ENCODE peak calls at places on chromosomes 13 and 19, in nine cellular contexts. G is CD8-positive, alpha-beta T cell; U is brain microvascular endothelial cell; D is endodermal cell; J is HFF-Myc; O is ovary; K is breast epithelium; A is lung; E is AG04450. C is an unnamed sample.

GRCh38 chr19:47221890-47222289 is 9.1 kb downstream of the BBC3 start:
- DNase-seq in D (no peak), E (no peak), K (no peak), J (no peak), G (no peak), O (no peak), A (no peak), U (no peak), C (no peak)

GRCh38 chr13:59247166-59247565 is 916.6 kb downstream of the DIAPH3 start:
- DNase-seq in A (no peak), D (no peak), U (no peak), O (no peak), J (no peak), K (no peak), G (no peak), E (no peak), C (no peak)

GRCh38 chr13:43822969-43823368 is 36.2 kb upstream of the ENOX1 start:
- DNase-seq in E (no peak), D (no peak), U (no peak), G (no peak), O (no peak), K (no peak), J (no peak), A (no peak), C (no peak)

GRCh38 chr19:16039545-16039944 is 36.8 kb upstream of the TPM4 start:
- DNase-seq in U (no peak), A (no peak), K (no peak), J (no peak), D (no peak), G (no peak), E (no peak), O (no peak), C (no peak)

GRCh38 chr13:98853791-98854191 is 101.3 kb upstream of the SLC15A1 start:
- DNase-seq in U (peak), J (no peak), E (no peak), O (no peak), D (no peak), A (no peak), K (no peak), G (no peak), C (no peak)

GRCh38 chr19:5903054-5903501 is 512 bp downstream of the NDUFA11 start:
- DNase-seq in E (no peak), U (peak), O (no peak), A (peak), K (no peak), J (no peak), D (no peak), G (no peak), C (no peak)

GRCh38 chr13:48532146-48532472 is 771 bp downstream of the RCBTB2 start:
- DNase-seq in J (peak), K (no peak), D (no peak), E (peak), O (no peak), G (no peak), A (no peak), U (no peak), C (no peak)

GRCh38 chr13:23725922-23726321 is 155.7 kb downstream of the TNFRSF19 start:
- DNase-seq in D (no peak), G (no peak), U (no peak), J (no peak), E (no peak), A (no peak), O (no peak), K (no peak), C (no peak)

GRCh38 chr13:62687727-62688126 is 1272.1 kb upstream of the PCDH20 start:
- DNase-seq in D (peak), O (no peak), G (no peak), A (no peak), K (no peak), J (no peak), U (no peak), E (no peak), C (no peak)

GRCh38 chr19:51572415-51572814 is 1.3 kb downstream of the ZNF175 start:
- DNase-seq in G (no peak), U (peak), K (no peak), D (no peak), J (no peak), O (no peak), A (no peak), E (no peak), C (no peak)

GRCh38 chr19:29878973-29879654 is 62.9 kb upstream of the URI1 start:
- DNase-seq in U (peak), O (no peak), G (no peak), A (no peak), E (no peak), K (no peak), J (no peak), D (peak), C (no peak)

GRCh38 chr13:21744149-21744548 is 73.3 kb downstream of the FGF9 start:
- DNase-seq in E (no peak), D (no peak), K (no peak), J (no peak), U (no peak), G (no peak), O (no peak), A (no peak), C (no peak)

GRCh38 chr19:45501730-45502014 is 3.4 kb downstream of the PPM1N start:
- DNase-seq in E (no peak), K (no peak), G (no peak), O (no peak), D (peak), J (no peak), A (no peak), U (no peak), C (no peak)

GRCh38 chr19:13119654-13120053 is 1.6 kb downstream of the NACC1 start:
- DNase-seq in J (no peak), E (no peak), O (no peak), A (no peak), D (peak), K (no peak), G (no peak), U (no peak), C (no peak)

GRCh38 chr19:13117176-13117771 is 734 bp upstream of the TRMT1 start:
- DNase-seq in K (no peak), G (no peak), J (no peak), A (no peak), O (no peak), U (no peak), E (no peak), D (no peak), C (no peak)

GRCh38 chr19:13118424-13119193 is 545 bp downstream of the NACC1 start:
- DNase-seq in J (no peak), A (peak), G (peak), E (no peak), K (no peak), U (no peak), O (peak), D (peak), C (no peak)

GRCh38 chr19:13116282-13117175 is at the start of gene TRMT1:
- DNase-seq in J (peak), D (peak), U (peak), K (peak), O (peak), E (peak), G (peak), A (peak), C (peak)

DNA sequence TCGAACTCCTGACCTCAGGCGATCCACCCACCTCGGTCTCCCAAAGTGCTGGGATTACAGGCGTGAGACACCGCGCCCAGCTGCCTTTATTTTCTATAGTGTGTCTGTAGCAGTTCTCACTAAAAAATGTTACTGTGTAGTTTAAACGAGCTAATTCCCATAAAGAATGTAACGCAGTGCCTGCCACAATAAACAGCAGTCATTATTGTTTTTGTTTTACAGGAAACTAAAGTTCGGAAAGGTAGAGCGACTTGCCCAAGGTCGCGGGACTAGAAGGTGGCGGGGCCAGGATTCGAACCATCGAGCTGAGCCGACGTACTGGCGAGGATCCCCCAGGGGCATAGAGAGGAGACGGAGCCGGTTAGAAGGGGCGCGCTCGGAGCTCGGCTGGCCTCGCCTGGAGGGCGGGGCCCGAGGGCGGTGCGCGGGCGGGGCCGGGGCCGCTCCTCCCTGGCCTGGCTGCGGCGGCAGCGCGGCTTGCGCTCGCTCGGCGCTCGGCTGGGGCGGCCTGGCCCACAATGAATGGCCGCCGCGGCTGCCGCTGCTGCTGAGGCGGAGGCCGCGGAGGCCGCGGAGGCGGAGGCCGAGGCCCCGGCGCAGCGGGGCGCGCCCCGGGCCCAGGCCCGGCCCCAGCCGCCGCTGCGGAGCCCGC is at the start of gene NACC1:
- DNase-seq in D (peak), U (peak), A (peak), G (peak), K (peak), O (peak), E (no peak), J (peak), C (peak)
- TF ChIP-seq CTCF in D (no peak), U (no peak), A (no peak), G (no peak), K (no peak), O (no peak), E (no peak), J (no peak), C (no peak)

DNA sequence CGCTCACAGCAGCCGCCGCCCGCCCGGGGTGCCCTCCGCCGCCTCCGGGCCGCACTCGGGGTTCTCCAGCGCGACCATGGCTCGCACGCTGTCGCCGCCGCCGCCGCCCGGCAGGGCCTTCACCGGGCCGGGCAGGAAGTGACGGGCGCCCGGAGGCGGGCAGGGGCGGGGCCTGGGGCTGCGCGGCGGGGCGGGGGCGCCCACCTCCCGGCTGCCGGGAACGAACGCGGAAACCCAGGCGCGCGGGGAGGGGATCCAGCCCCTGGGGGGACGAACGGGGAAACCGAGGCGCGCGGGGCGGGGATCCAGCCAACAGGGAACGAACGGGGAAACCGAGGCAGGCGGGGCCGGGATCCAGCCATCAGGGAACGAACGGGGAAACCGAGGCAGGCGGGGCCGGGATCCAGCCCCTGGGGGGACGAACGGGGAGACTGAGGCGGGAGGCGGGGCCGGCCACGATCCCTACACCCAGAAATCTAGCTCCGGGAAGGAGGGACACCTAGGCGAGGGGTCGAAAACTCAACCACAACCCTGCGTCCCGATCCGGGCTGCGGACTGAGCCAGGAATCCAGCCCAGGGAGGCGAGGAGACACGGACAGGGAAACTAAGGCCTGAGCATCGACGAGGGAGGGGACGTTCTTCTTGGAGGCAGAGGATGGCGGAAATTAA is at the start of gene R3HDM4:
- DNase-seq in G (peak), E (no peak), O (peak), A (peak), U (no peak), D (peak), K (peak), J (no peak), C (peak)
- TF ChIP-seq CTCF in G (no peak), E (no peak), O (no peak), A (no peak), U (no peak), D (no peak), K (no peak), J (no peak), C (no peak)

GRCh38 chr13:44967656-44968451 is 21.4 kb downstream of the NUFIP1 start:
- DNase-seq in A (no peak), O (no peak), U (peak), D (no peak), G (no peak), K (no peak), E (no peak), J (no peak), C (no peak)
- TF ChIP-seq CTCF in A (no peak), O (no peak), U (peak), D (peak), G (no peak), K (no peak), E (peak), J (no peak), C (peak)

GRCh38 chr13:71775946-71776345 is 91.1 kb downstream of the DACH1 start:
- DNase-seq in O (no peak), K (no peak), G (no peak), U (no peak), E (no peak), A (no peak), D (no peak), J (no peak), C (no peak)
- TF ChIP-seq CTCF in O (no peak), K (no peak), G (no peak), U (no peak), E (no peak), A (no peak), D (no peak), J (no peak), C (no peak)

GRCh38 chr13:106963151-106963550 is 395.2 kb upstream of the ARGLU1 start:
- DNase-seq in G (no peak), U (no peak), A (no peak), O (no peak), E (no peak), K (no peak), J (no peak), D (no peak), C (no peak)

GRCh38 chr13:106961219-106961618 is 393.3 kb upstream of the ARGLU1 start:
- DNase-seq in K (no peak), D (no peak), A (no peak), G (no peak), J (no peak), E (no peak), U (no peak), O (no peak), C (no peak)

GRCh38 chr13:106958690-106959089 is 390.8 kb upstream of the ARGLU1 start:
- DNase-seq in J (no peak), G (no peak), E (no peak), O (no peak), A (no peak), K (no peak), D (no peak), U (no peak), C (no peak)
- TF ChIP-seq CTCF in J (no peak), G (no peak), E (no peak), O (no peak), A (no peak), K (no peak), D (no peak), U (no peak), C (no peak)

GRCh38 chr19:41927810-41928192 is 448 bp downstream of the ERFL start:
- DNase-seq in A (no peak), O (no peak), J (no peak), U (no peak), D (peak), E (no peak), K (no peak), G (peak), C (no peak)

GRCh38 chr19:41926861-41927809 is 1.1 kb downstream of the ERFL start:
- DNase-seq in K (no peak), D (no peak), E (no peak), U (no peak), A (no peak), J (no peak), O (no peak), G (no peak), C (no peak)

GRCh38 chr19:41929536-41930071 is 1.4 kb upstream of the ERFL start:
- DNase-seq in K (no peak), E (no peak), G (peak), A (no peak), J (no peak), D (peak), U (no peak), O (no peak), C (no peak)

GRCh38 chr19:41928754-41929535 is 696 bp upstream of the ERFL start:
- DNase-seq in U (no peak), J (no peak), D (peak), E (no peak), A (no peak), O (no peak), K (no peak), G (peak), C (no peak)

DNA sequence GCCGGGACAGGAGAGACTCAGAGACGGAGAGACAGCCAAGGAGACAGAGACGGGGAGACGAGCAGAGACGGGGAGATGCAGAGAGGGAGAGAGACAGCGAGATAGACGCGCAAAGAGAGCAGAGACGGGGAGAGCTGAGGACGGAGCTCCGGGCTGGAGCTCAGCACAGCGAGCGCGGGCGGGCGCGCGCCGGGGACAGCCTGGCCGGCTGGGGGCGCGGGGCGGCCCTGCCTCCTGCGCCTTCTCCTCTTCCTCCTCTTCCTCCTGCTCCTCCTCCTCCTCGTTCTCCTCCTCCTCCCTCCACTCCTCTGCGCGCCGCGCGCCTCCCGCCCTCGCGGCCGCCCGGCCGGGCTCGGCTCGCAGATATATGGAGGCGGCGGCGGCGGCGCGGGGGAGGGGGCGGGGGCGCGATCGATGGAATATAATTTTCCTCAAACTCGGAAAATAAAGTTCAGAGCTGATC is at the start of gene ERFL:
- DNase-seq in U (no peak), E (no peak), D (peak), O (no peak), K (no peak), A (no peak), J (no peak), G (peak), C (no peak)
- TF ChIP-seq CTCF in U (no peak), E (no peak), D (no peak), O (no peak), K (no peak), A (no peak), J (no peak), G (no peak), C (no peak)

GRCh38 chr13:30802953-30803478 is 67.7 kb downstream of the ALOX5AP start:
- DNase-seq in O (peak), J (peak), U (peak), E (peak), G (peak), D (peak), K (peak), A (peak), C (peak)

GRCh38 chr13:30803791-30804190 is 68.4 kb downstream of the ALOX5AP start:
- DNase-seq in G (no peak), J (no peak), E (no peak), D (no peak), U (no peak), K (no peak), A (no peak), O (no peak), C (no peak)

GRCh38 chr13:30805603-30806011 is 70.3 kb downstream of the ALOX5AP start:
- DNase-seq in E (no peak), K (peak), A (no peak), U (no peak), D (no peak), J (no peak), G (no peak), O (no peak), C (peak)

GRCh38 chr13:30805132-30805537 is 69.8 kb downstream of the ALOX5AP start:
- DNase-seq in A (no peak), G (no peak), E (no peak), J (no peak), O (no peak), D (no peak), U (no peak), K (no peak), C (no peak)

GRCh38 chr13:30804474-30804873 is 69.1 kb downstream of the ALOX5AP start:
- DNase-seq in U (no peak), K (no peak), A (no peak), G (no peak), J (no peak), O (no peak), D (no peak), E (no peak), C (no peak)
- TF ChIP-seq CTCF in U (peak), K (no peak), A (no peak), G (no peak), J (peak), O (no peak), D (peak), E (peak), C (peak)

GRCh38 chr19:2822846-2823245 is 3.2 kb downstream of the ZNF554 start:
- DNase-seq in O (no peak), G (no peak), K (no peak), E (no peak), J (no peak), A (no peak), D (no peak), U (no peak), C (no peak)

GRCh38 chr19:2820112-2820702 is 539 bp downstream of the ZNF554 start:
- DNase-seq in G (no peak), E (no peak), J (no peak), U (no peak), D (peak), K (no peak), A (no peak), O (no peak), C (no peak)

GRCh38 chr19:2816641-2817040 is 3.0 kb upstream of the ZNF554 start:
- DNase-seq in J (no peak), K (no peak), E (no peak), A (no peak), G (no peak), O (no peak), D (no peak), U (no peak), C (no peak)

GRCh38 chr19:2815923-2816322 is 3.7 kb upstream of the ZNF554 start:
- DNase-seq in E (no peak), D (no peak), G (no peak), O (no peak), K (no peak), J (no peak), A (no peak), U (no peak), C (no peak)

DNA sequence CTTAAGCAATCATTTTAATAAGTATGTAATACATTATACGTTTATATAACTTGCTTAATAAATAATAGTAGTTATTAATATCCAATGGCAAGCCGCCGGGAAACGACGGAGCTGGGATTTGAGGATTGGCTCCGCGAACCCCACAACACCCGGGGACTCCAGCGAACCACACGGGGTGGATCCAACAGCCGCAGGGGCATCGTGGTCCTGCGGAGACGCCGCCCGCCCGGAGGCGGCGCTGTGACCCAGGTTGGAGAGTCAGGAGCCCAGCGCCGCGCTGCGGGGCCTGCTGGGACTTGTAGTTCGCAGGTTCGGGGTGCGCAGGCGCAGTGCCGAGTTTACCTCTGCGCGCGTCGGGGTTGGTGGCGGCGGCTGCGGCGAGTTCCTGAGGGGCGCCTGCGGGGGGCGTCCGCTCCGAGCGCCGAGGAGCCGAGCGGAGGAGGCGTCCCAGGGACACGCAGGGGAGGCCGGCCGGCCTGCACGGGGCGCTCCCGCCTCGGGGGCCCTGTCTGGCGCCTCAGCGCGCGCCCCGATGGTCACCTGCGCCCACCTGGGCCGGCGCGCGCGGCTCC is at the start of gene ZNF554:
- DNase-seq in A (peak), J (peak), D (peak), E (peak), G (peak), K (peak), O (peak), U (peak), C (peak)
- TF ChIP-seq CTCF in A (peak), J (peak), D (peak), E (peak), G (peak), K (peak), O (peak), U (peak), C (peak)